ENCODE peak calls at places on chromosomes 4 and X, in seven cellular contexts. C, V, J, Z, O, R and P are unnamed samples.

GRCh38 chr4:105058177-105058812 is 88.4 kb upstream of the TET2 start:
- DNase-seq in R (no peak), J (peak), Z (no peak), V (no peak), C (no peak), O (peak), P (no peak)

GRCh38 chrX:150731795-150732194 is 38.6 kb downstream of the MTMR1 start:
- DNase-seq in J (peak), R (no peak), Z (no peak), C (no peak), V (no peak), O (no peak), P (no peak)

GRCh38 chr4:142331646-142332045 is 514.5 kb downstream of the INPP4B start:
- DNase-seq in C (no peak), V (no peak), J (no peak), Z (no peak), O (no peak), R (no peak), P (no peak)

GRCh38 chr4:37803348-37803973 is 23.0 kb upstream of the PGM2 start:
- DNase-seq in O (peak), Z (no peak), V (no peak), C (no peak), R (peak), J (no peak), P (no peak)

GRCh38 chr4:138851626-138852443 is 163.7 kb upstream of the NOCT start:
- DNase-seq in J (no peak), C (no peak), Z (no peak), V (no peak), R (no peak), O (no peak), P (no peak)

GRCh38 chrX:115894087-115894486 is 276.5 kb upstream of the AGTR2 start:
- DNase-seq in J (no peak), Z (no peak), V (no peak), C (no peak), O (peak), R (peak), P (no peak)

GRCh38 chrX:115367455-115367854 is 77.9 kb downstream of the LUZP4 start:
- DNase-seq in R (no peak), O (no peak), J (no peak), Z (no peak), C (no peak), V (no peak), P (no peak)

GRCh38 chr4:119034276-119035008 is 101.2 kb upstream of the MYOZ2 start:
- DNase-seq in R (no peak), C (no peak), Z (no peak), O (no peak), J (no peak), V (no peak), P (no peak)

GRCh38 chr4:24980064-24980690 is 50.6 kb downstream of the LGI2 start:
- DNase-seq in C (peak), R (peak), Z (no peak), O (peak), V (peak), J (peak), P (no peak)

GRCh38 chr4:129282293-129282692 is 186.3 kb downstream of the C4orf33 start:
- DNase-seq in R (no peak), J (no peak), V (no peak), C (no peak), O (no peak), Z (no peak), P (no peak)

GRCh38 chr4:79650794-79651431 is 242.9 kb upstream of the GK2 start:
- DNase-seq in V (no peak), C (no peak), J (no peak), Z (no peak), R (no peak), O (no peak), P (no peak)

GRCh38 chr4:79652232-79652631 is 244.2 kb upstream of the GK2 start:
- DNase-seq in V (no peak), C (no peak), R (no peak), Z (no peak), O (no peak), J (no peak), P (no peak)

GRCh38 chr4:79650217-79650616 is 242.2 kb upstream of the GK2 start:
- DNase-seq in O (no peak), J (no peak), V (no peak), R (no peak), Z (no peak), C (no peak), P (no peak)

GRCh38 chr4:79652726-79653125 is 244.7 kb upstream of the GK2 start:
- DNase-seq in C (no peak), V (no peak), O (no peak), Z (no peak), R (no peak), J (no peak), P (no peak)

DNA sequence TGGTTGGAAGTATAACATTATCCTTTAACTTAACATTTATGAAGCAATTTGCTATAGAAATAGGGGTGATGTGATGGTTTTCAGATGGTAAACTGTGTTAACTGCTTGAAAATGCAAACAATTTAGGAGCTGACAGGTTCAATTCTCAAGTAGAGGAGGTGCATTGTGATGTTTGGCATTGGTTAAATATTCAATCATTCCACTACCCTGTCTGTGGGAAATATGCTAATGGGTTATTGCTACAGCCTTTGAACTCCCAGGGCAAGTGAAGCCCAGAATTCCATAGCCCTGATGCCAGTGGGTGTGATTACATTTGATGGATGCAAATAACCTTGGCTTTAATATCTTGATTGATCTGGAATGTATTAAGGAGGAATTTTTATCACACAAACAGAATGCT is 243.5 kb upstream of the GK2 start:
- DNase-seq in O (no peak), J (no peak), R (no peak), V (no peak), Z (no peak), C (no peak), P (no peak)
- TF ChIP-seq POLR2AphosphoS5 in O (no peak), J (no peak), R (no peak), V (no peak), Z (no peak), C (no peak), P (no peak)

DNA sequence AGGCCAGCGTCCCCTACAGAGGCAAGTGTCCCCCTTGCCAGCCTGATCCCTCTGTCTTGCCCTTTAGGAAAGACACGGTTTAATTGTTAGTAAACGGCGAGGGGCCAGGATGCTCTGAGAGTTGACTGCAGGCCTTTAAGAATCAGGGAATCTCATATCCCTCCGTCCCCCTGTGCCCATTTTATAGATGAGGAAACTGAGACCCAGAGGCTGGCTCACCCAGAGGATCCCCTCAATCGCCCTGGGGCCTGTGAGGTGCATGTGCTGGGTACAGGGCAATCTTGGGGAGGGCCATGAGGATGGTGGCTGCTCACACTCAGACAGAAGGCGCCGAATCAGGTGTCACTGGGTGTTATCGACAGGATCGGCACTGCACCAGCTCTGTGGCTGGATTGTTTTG is 575 bp downstream of the ZNF185 start:
- DNase-seq in J (no peak), R (no peak), V (no peak), C (no peak), Z (no peak), O (no peak), P (no peak)
- H3K4me3 ChIP-seq in J (no peak), R (peak), V (peak), C (no peak), Z (peak), O (no peak), P (peak)

DNA sequence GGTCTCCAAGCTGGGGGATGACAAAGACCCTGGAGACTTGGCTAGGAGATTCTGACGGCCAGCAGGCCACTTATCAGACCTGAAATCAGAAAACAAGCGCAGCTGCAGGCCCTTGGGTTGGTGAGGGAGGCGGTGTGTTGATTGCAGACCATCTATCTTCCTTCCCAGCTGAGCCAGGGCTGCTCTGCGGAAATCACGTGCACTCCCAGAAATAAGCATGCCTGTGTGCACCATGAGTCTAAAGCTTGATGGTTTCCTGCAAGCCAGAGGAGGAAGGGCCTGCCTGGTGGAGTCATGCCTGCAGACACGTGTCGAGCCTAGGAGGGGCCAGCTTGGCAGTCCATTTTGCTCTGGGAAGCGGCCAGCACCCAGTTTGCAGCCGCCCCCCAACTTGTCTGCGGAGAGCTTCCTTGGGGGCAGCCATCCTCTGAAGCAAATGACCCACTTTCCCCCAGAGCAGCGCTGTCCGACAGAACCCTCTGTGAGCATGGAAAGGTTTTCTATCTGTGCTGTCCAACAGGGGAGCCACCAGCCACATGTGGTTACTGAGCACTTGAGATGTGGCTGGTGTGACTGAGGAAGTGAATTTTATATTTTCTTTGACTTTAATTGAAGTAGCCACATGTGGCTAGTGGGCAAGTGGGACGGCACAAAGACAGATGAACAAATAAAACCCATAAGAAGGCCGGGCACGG is 175.7 kb upstream of the BCOR start:
- DNase-seq in Z (no peak), O (peak), V (no peak), J (no peak), R (peak), C (peak), P (no peak)
- TF ChIP-seq POLR2AphosphoS5 in Z (no peak), O (no peak), V (no peak), J (no peak), R (no peak), C (peak), P (no peak)

GRCh38 chr4:2867758-2868491 is 24.3 kb downstream of the ADD1 start:
- DNase-seq in Z (no peak), J (no peak), R (peak), O (peak), V (no peak), C (peak), P (no peak)
- H3K4me3 ChIP-seq in Z (peak), J (no peak), R (peak), O (no peak), V (no peak), C (no peak), P (peak)

DNA sequence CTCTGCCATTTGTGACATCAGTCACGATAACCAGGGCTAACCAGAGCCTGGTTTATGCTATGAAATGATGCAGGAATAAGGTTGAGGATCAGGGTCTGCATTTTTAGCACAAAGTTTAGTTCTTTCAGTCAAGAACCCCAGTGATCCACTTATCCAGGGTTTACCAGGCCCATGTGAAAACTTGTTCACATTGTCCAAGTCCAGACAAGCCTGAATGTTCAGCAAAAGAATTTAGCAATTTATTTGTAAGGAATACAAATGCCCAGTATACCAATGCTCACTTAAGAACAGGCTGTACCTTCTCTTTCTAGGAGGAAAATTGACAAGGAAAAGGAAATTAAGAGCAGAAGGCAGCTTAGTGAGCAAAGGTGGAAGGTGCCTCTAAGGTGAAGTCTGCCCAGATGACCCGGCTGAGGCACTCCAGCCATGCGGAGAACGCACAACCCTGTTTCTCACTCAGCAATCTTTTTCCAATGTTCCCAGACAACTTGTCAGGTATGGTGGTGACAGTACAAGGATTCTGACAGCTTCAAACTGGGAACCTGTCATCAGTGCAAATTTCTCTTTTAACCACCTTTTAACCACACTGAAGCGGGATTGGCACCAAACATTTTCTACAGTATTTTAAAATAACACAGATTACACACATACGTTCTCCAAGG is 54.0 kb downstream of the TBC1D9 start:
- DNase-seq in C (no peak), Z (no peak), J (no peak), V (no peak), R (no peak), O (no peak), P (no peak)
- TF ChIP-seq POLR2AphosphoS5 in C (no peak), Z (no peak), J (no peak), V (no peak), R (no peak), O (no peak), P (no peak)

GRCh38 chrX:130224810-130225209 is 43.9 kb downstream of the ZNF280C start:
- DNase-seq in O (no peak), R (no peak), J (peak), C (no peak), Z (no peak), V (no peak), P (no peak)
- H3K4me3 ChIP-seq in O (no peak), R (no peak), J (no peak), C (no peak), Z (no peak), V (no peak), P (no peak)

DNA sequence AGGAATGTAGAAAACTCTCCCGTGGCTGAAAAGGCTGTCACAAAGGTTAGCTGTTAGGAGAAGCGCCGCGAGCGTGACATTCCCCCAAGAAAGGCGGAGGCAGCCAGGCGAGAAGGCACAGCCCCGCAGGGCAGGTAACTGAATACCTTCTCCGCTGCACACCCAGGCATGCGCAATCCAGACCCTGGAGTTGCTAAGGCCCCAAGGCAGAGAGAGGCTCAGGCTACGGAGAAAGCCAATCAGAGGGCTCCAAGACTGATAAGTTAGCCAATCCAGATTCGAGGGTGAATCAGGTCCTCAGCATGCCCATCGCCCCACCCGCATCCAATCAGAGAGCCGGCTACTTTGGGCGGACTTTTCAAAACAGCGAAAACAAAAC is 485 bp upstream of the CCNG2 start:
- DNase-seq in R (peak), Z (peak), O (peak), C (peak), V (peak), J (peak), P (peak)
- TF ChIP-seq POLR2AphosphoS5 in R (peak), Z (no peak), O (no peak), C (no peak), V (no peak), J (peak), P (no peak)

GRCh38 chrX:21658746-21659145 is 616 bp upstream of the KLHL34 start:
- DNase-seq in V (no peak), Z (no peak), R (no peak), C (no peak), O (no peak), J (no peak), P (no peak)
- H3K4me3 ChIP-seq in V (peak), Z (peak), R (no peak), C (no peak), O (no peak), J (no peak), P (peak)

DNA sequence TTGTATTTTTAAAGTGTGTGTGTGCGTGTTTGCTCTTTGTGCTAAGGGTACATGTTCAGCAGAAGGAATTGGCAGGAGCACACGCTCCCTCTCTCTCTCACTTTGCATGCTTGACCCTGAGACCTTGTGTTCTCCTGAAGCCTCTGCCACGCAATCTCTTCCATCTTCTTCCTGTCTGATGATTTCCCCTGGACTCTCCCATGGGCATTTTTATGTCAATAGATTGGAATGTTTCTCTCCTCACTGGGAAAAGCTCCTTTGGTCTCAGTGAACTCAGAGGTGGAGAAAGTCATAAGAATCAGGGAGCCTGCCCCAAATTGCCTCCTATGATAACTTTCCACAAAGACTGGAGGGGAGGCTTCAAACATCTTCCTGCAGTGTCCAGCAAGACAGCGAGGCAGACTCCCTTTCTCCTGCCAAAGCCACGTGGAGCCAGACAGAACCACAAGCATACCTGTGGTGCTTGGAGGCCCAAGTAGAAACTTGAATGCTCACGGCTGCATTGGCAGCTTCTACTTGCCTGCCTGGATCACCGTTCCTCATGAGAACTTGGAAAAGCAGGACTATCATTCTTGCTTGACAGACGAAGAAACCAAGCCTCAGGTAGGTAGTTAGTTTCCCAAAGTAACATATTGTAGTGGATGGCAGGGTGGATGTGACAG is 216.1 kb upstream of the SFRP2 start:
- DNase-seq in O (no peak), Z (no peak), V (no peak), C (no peak), J (no peak), R (no peak), P (no peak)
- TF ChIP-seq POLR2AphosphoS5 in O (no peak), Z (peak), V (no peak), C (no peak), J (no peak), R (no peak), P (peak)